ENCODE peak calls at places on chromosomes 6 and 20, in six cellular contexts. S is osteocyte; B is NCI-H1092; F is left cardiac atrium; J is CD8-positive, alpha-beta T cell; E is left colon. V is an unnamed sample.

GRCh38 chr6:7292856-7293255 is 20.1 kb downstream of the SSR1 start:
- DNase-seq in S (no peak), B (no peak), F (no peak), J (no peak), E (no peak), V (no peak)

GRCh38 chr6:89944181-89944755 is 50.0 kb downstream of the GJA10 start:
- DNase-seq in S (no peak), B (no peak), F (no peak), J (no peak), E (no peak), V (no peak)

GRCh38 chr6:90087103-90087833 is 193.0 kb downstream of the GJA10 start:
- DNase-seq in S (no peak), B (no peak), F (no peak), J (no peak), E (no peak), V (no peak)

GRCh38 chr6:10461850-10462249 is 47.0 kb upstream of the TFAP2A start:
- DNase-seq in S (no peak), B (no peak), F (no peak), J (no peak), E (no peak), V (no peak)

GRCh38 chr20:12371955-12372354 is 454.3 kb downstream of the BTBD3 start:
- DNase-seq in S (no peak), B (peak), F (no peak), J (no peak), E (no peak), V (no peak)

GRCh38 chr6:129936329-129937165 is 75.4 kb upstream of the TMEM244 start:
- DNase-seq in S (no peak), B (no peak), F (peak), J (no peak), E (peak), V (no peak)

GRCh38 chr6:143441680-143442359 is 8.7 kb downstream of the ADAT2 start:
- DNase-seq in S (no peak), B (no peak), F (no peak), J (no peak), E (no peak), V (no peak)

GRCh38 chr20:48456361-48457184 is 371.2 kb downstream of the PREX1 start:
- DNase-seq in S (no peak), B (no peak), F (no peak), J (no peak), E (no peak), V (no peak)

GRCh38 chr20:56752274-56752673 is 123.2 kb downstream of the TFAP2C start:
- DNase-seq in S (no peak), B (no peak), F (no peak), J (no peak), E (no peak), V (no peak)

GRCh38 chr6:35583893-35584688 is 71.4 kb upstream of the TULP1 start:
- DNase-seq in S (no peak), B (peak), F (peak), J (peak), E (peak), V (peak)

GRCh38 chr20:7657569-7657968 is 282.7 kb downstream of the HAO1 start:
- DNase-seq in S (no peak), B (no peak), F (no peak), J (no peak), E (no peak), V (no peak)

GRCh38 chr6:155380666-155381332 is 66.5 kb upstream of the TFB1M start:
- DNase-seq in S (no peak), B (peak), F (no peak), J (no peak), E (no peak), V (no peak)

GRCh38 chr20:16555754-16556153 is 17.5 kb downstream of the KIF16B start:
- DNase-seq in S (no peak), B (no peak), F (no peak), J (no peak), E (no peak), V (peak)

GRCh38 chr6:79872303-79872702 is 75.0 kb downstream of the ELOVL4 start:
- DNase-seq in S (no peak), B (no peak), F (no peak), J (no peak), E (no peak), V (no peak)

GRCh38 chr20:36066777-36067176 is 87.8 kb upstream of the EPB41L1 start:
- DNase-seq in S (no peak), B (peak), F (no peak), J (no peak), E (no peak), V (no peak)

V was measured in hepatic stellate cell.